ENCODE peak calls at places on chromosomes 7 and 10, in nine cellular contexts. One of them, this sample, is unnamed.

GRCh38 chr7:106009511-106010226 is 46.6 kb downstream of the CDHR3 start:
- DNase-seq in head of caudate nucleus: peak; percentile 87
- DNase-seq in left ventricle myocardium inferior: peak; percentile 79
- DNase-seq in NCI-H774: peak; percentile 76
- DNase-seq in HuH-7: peak; percentile 91
- DNase-seq in T-helper 2 cell: peak; percentile 70
- DNase-seq in GM03348: peak; percentile 96
- DNase-seq in Right ventricle myocardium inferior: peak; percentile 90
- DNase-seq in stimulated activated CD4-positive, alpha-beta T cell treated with anti-CD3 and anti-CD28 coated beads, Interleukin-4, amount 100 ng/mL, for 4 hours: peak; percentile 81
- DNase-seq in this sample: peak; percentile 84

GRCh38 chr10:126171555-126171954 is 216.7 kb downstream of the ADAM12 start:
- DNase-seq in head of caudate nucleus: no peak
- DNase-seq in left ventricle myocardium inferior: no peak
- DNase-seq in NCI-H774: no peak
- DNase-seq in HuH-7: no peak
- DNase-seq in T-helper 2 cell: no peak
- DNase-seq in GM03348: peak; percentile 82
- DNase-seq in Right ventricle myocardium inferior: no peak
- DNase-seq in stimulated activated CD4-positive, alpha-beta T cell treated with anti-CD3 and anti-CD28 coated beads, Interleukin-4, amount 100 ng/mL, for 4 hours: no peak
- DNase-seq in this sample: no peak

GRCh38 chr7:155998766-155999630 is 186.7 kb upstream of the SHH start:
- DNase-seq in head of caudate nucleus: no peak
- DNase-seq in left ventricle myocardium inferior: no peak
- DNase-seq in NCI-H774: no peak
- DNase-seq in HuH-7: no peak
- DNase-seq in T-helper 2 cell: no peak
- DNase-seq in GM03348: no peak
- DNase-seq in Right ventricle myocardium inferior: no peak
- DNase-seq in stimulated activated CD4-positive, alpha-beta T cell treated with anti-CD3 and anti-CD28 coated beads, Interleukin-4, amount 100 ng/mL, for 4 hours: no peak
- DNase-seq in this sample: no peak

GRCh38 chr7:98217623-98218582 is 6.7 kb downstream of the BHLHA15 start:
- DNase-seq in head of caudate nucleus: peak; percentile 84
- DNase-seq in left ventricle myocardium inferior: peak; percentile 10
- DNase-seq in NCI-H774: no peak
- DNase-seq in HuH-7: no peak
- DNase-seq in T-helper 2 cell: no peak
- DNase-seq in GM03348: no peak
- DNase-seq in Right ventricle myocardium inferior: peak; percentile 72
- DNase-seq in stimulated activated CD4-positive, alpha-beta T cell treated with anti-CD3 and anti-CD28 coated beads, Interleukin-4, amount 100 ng/mL, for 4 hours: no peak
- DNase-seq in this sample: no peak

GRCh38 chr10:844552-844951 is 87.0 kb downstream of the LARP4B start:
- DNase-seq in head of caudate nucleus: no peak
- DNase-seq in left ventricle myocardium inferior: no peak
- DNase-seq in NCI-H774: no peak
- DNase-seq in HuH-7: no peak
- DNase-seq in T-helper 2 cell: no peak
- DNase-seq in GM03348: peak; percentile 47
- DNase-seq in Right ventricle myocardium inferior: no peak
- DNase-seq in stimulated activated CD4-positive, alpha-beta T cell treated with anti-CD3 and anti-CD28 coated beads, Interleukin-4, amount 100 ng/mL, for 4 hours: no peak
- DNase-seq in this sample: no peak

GRCh38 chr10:85643839-85644525 is 722.6 kb downstream of the GRID1 start:
- DNase-seq in head of caudate nucleus: no peak
- DNase-seq in left ventricle myocardium inferior: no peak
- DNase-seq in NCI-H774: no peak
- DNase-seq in HuH-7: no peak
- DNase-seq in T-helper 2 cell: no peak
- DNase-seq in GM03348: no peak
- DNase-seq in Right ventricle myocardium inferior: no peak
- DNase-seq in stimulated activated CD4-positive, alpha-beta T cell treated with anti-CD3 and anti-CD28 coated beads, Interleukin-4, amount 100 ng/mL, for 4 hours: no peak
- DNase-seq in this sample: no peak

GRCh38 chr10:119337796-119338432 is 130.5 kb downstream of the GRK5 start:
- DNase-seq in head of caudate nucleus: no peak
- DNase-seq in left ventricle myocardium inferior: no peak
- DNase-seq in NCI-H774: no peak
- DNase-seq in HuH-7: peak; percentile 40
- DNase-seq in T-helper 2 cell: no peak
- DNase-seq in GM03348: peak; percentile 79
- DNase-seq in Right ventricle myocardium inferior: no peak
- DNase-seq in stimulated activated CD4-positive, alpha-beta T cell treated with anti-CD3 and anti-CD28 coated beads, Interleukin-4, amount 100 ng/mL, for 4 hours: no peak
- DNase-seq in this sample: no peak

GRCh38 chr7:88095-88926 is 104.1 kb upstream of the FAM20C start:
- DNase-seq in head of caudate nucleus: no peak
- DNase-seq in left ventricle myocardium inferior: no peak
- DNase-seq in NCI-H774: no peak
- DNase-seq in HuH-7: peak; percentile 44
- DNase-seq in T-helper 2 cell: no peak
- DNase-seq in GM03348: no peak
- DNase-seq in Right ventricle myocardium inferior: no peak
- DNase-seq in stimulated activated CD4-positive, alpha-beta T cell treated with anti-CD3 and anti-CD28 coated beads, Interleukin-4, amount 100 ng/mL, for 4 hours: no peak
- DNase-seq in this sample: no peak

GRCh38 chr7:12221414-12221813 is 10.3 kb downstream of the TMEM106B start:
- DNase-seq in head of caudate nucleus: no peak
- DNase-seq in left ventricle myocardium inferior: no peak
- DNase-seq in NCI-H774: no peak
- DNase-seq in HuH-7: no peak
- DNase-seq in T-helper 2 cell: no peak
- DNase-seq in GM03348: no peak
- DNase-seq in Right ventricle myocardium inferior: no peak
- DNase-seq in stimulated activated CD4-positive, alpha-beta T cell treated with anti-CD3 and anti-CD28 coated beads, Interleukin-4, amount 100 ng/mL, for 4 hours: no peak
- DNase-seq in this sample: no peak

GRCh38 chr10:48935141-48935540 is 4.5 kb downstream of the LRRC18 start:
- DNase-seq in head of caudate nucleus: no peak
- DNase-seq in left ventricle myocardium inferior: no peak
- DNase-seq in NCI-H774: no peak
- DNase-seq in HuH-7: no peak
- DNase-seq in T-helper 2 cell: no peak
- DNase-seq in GM03348: peak; percentile 26
- DNase-seq in Right ventricle myocardium inferior: no peak
- DNase-seq in stimulated activated CD4-positive, alpha-beta T cell treated with anti-CD3 and anti-CD28 coated beads, Interleukin-4, amount 100 ng/mL, for 4 hours: no peak
- DNase-seq in this sample: peak; percentile 29

GRCh38 chr10:44382131-44382858 is 2.6 kb downstream of the CXCL12 start:
- DNase-seq in head of caudate nucleus: no peak
- DNase-seq in left ventricle myocardium inferior: no peak
- DNase-seq in NCI-H774: no peak
- DNase-seq in HuH-7: no peak
- DNase-seq in T-helper 2 cell: no peak
- DNase-seq in GM03348: peak; percentile 68
- DNase-seq in Right ventricle myocardium inferior: peak; percentile 37
- DNase-seq in stimulated activated CD4-positive, alpha-beta T cell treated with anti-CD3 and anti-CD28 coated beads, Interleukin-4, amount 100 ng/mL, for 4 hours: no peak
- DNase-seq in this sample: no peak

GRCh38 chr10:71621263-71621751 is 98.3 kb downstream of the C10orf105 start:
- DNase-seq in head of caudate nucleus: peak; percentile 74
- DNase-seq in left ventricle myocardium inferior: no peak
- DNase-seq in NCI-H774: no peak
- DNase-seq in HuH-7: no peak
- DNase-seq in T-helper 2 cell: no peak
- DNase-seq in GM03348: no peak
- DNase-seq in Right ventricle myocardium inferior: no peak
- DNase-seq in stimulated activated CD4-positive, alpha-beta T cell treated with anti-CD3 and anti-CD28 coated beads, Interleukin-4, amount 100 ng/mL, for 4 hours: no peak
- DNase-seq in this sample: no peak

This sample was measured in NCI-H2081.